ENCODE peak calls at places on chromosome 1, in four cellular contexts. U, F, P and D are unnamed samples.
A peak's percentile ranks its signal among the peaks of the same experiment; 100 is the strongest.

GRCh38 chr1:18546026-18546425 is 65.3 kb downstream of the KLHDC7A start:
- DNase-seq in U (no peak), F (no peak), P (no peak), D (no peak)

GRCh38 chr1:232486006-232486405 is 143.9 kb downstream of the SIPA1L2 start:
- DNase-seq in U (no peak), F (no peak), P (peak; percentile 30), D (no peak)

GRCh38 chr1:65593516-65593915 is 173.0 kb downstream of the LEPR start:
- DNase-seq in U (no peak), F (no peak), P (no peak), D (no peak)

GRCh38 chr1:61967750-61968149 is 225.5 kb downstream of the PATJ start:
- DNase-seq in U (no peak), F (no peak), P (no peak), D (no peak)

GRCh38 chr1:230518511-230518910 is 92.4 kb upstream of the PGBD5 start:
- DNase-seq in U (no peak), F (no peak), P (no peak), D (peak; percentile 38)

GRCh38 chr1:182684128-182684828 is at the start of gene RGS8:
- DNase-seq in U (no peak), F (no peak), P (no peak), D (no peak)

GRCh38 chr1:165928075-165928731 is 100.8 kb downstream of the UCK2 start:
- DNase-seq in U (no peak), F (no peak), P (no peak), D (peak; percentile 72)

GRCh38 chr1:11740258-11741192 is 4.6 kb downstream of the AGTRAP start:
- DNase-seq in U (no peak), F (no peak), P (no peak), D (no peak)

GRCh38 chr1:233114159-233114558 is 163.7 kb downstream of the NTPCR start:
- DNase-seq in U (no peak), F (no peak), P (no peak), D (peak; percentile 11)

GRCh38 chr1:199122532-199123311 is 483.9 kb downstream of the PTPRC start:
- DNase-seq in U (no peak), F (no peak), P (no peak), D (peak; percentile 40)

GRCh38 chr1:30183895-30184294 is 539.5 kb downstream of the MATN1 start:
- DNase-seq in U (no peak), F (no peak), P (no peak), D (no peak)

GRCh38 chr1:45348966-45349677 is 8.9 kb upstream of the MUTYH start:
- DNase-seq in U (no peak), F (no peak), P (peak; percentile 74), D (no peak)

GRCh38 chr1:24409535-24409934 is 4.0 kb downstream of the STPG1 start:
- DNase-seq in U (no peak), F (no peak), P (no peak), D (no peak)

GRCh38 chr1:28358701-28359100 is 10.8 kb upstream of the PHACTR4 start:
- DNase-seq in U (no peak), F (no peak), P (no peak), D (no peak)

GRCh38 chr1:223776075-223776814 is 63.9 kb downstream of the CAPN2 start:
- DNase-seq in U (no peak), F (no peak), P (no peak), D (peak; percentile 67)

DNA sequence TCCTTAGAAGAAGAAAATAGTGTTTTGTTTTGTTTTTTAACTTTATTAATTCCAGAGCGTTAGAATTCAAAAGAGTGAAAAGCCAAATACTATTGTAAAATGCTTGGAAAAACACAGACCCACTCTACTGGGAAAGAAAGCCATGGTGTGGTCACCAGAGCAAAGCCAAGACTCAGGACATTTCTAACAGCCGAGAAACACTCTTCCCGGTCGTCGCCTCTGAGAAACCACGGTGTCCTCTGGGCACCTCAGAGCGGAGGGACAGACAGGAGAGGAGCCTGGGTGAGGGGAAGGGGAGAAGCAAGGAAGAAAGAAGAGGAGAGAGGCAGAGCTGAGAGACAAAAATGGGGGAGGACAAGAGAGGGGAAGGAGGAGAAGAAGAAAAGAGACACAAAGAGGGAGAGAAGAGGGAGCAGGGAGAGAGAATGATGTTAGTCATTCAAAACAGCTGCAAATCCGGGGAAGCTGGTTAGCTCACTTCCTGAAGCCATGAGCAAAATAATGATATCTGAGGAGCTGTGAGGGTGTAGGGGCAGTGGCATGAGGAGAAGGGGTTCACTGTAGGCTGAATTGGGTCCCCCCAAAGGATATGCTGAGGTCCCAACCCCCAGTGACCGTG is 58.3 kb upstream of the DMRTB1 start:
- DNase-seq in U (peak; percentile 1), F (no peak), P (no peak), D (no peak)
- TF ChIP-seq CTCF in U (no peak), F (no peak), P (no peak), D (no peak)

DNA sequence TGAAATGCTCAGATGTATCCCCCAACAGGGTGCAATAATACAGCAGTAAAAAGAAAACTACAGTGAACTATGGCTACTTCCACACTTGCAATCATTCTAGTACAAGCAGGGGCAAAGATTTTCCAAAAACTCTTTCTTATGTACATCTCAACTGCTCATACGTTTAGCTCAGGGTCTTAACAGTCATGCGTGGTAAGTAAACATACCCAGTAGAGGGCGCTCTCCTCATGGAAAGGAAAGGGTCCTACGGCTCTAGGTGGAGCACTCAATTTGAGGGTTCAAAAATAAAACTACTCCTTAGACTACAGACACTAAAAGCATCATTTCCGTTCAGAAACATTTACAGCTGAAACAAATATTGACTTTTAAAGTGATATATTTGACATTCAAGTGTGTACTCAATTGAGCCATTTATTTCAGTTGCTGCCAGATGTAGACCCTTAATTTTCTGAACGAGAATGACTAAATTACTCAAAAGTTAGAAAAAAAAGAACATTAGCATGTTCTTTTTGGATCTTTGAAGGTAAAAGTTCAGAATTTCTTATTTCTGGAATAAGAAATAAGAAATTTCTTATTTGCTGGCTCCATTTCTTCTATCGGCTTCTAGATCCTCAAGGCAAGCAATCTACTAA is 143.4 kb downstream of the KCTD3 start:
- DNase-seq in U (no peak), F (no peak), P (no peak), D (peak; percentile 53)
- TF ChIP-seq CTCF in U (no peak), F (no peak), P (peak; percentile 14), D (peak; percentile 54)

DNA sequence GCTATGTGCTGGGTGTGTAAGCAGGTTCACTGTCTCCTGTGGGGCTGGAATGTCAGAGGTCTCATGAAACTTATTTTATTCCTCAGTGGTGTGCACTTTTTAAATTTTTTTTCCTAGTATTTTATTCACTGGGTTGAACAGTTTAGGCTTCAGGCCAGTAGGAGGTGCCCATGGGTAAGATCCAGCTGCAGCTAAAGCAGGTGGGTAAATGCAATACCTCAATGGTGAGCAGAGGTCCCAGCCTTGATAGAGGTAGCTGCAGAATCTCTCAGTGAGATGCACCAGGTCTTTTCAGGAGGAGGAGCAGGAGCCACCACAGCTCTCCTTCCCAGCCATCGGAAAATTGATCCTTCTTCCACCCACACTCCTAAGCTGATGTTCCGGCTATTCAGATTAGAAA is 12.6 kb upstream of the OR6N2 start:
- DNase-seq in U (no peak), F (no peak), P (no peak), D (no peak)
- TF ChIP-seq CTCF in U (no peak), F (no peak), P (no peak), D (no peak)

GRCh38 chr1:37670133-37670532 is 22.2 kb upstream of the CDCA8 start:
- DNase-seq in U (no peak), F (no peak), P (no peak), D (no peak)

GRCh38 chr1:37666241-37666867 is 26.0 kb upstream of the CDCA8 start:
- DNase-seq in U (no peak), F (no peak), P (no peak), D (no peak)

GRCh38 chr1:37663426-37664000 is 28.8 kb upstream of the CDCA8 start:
- DNase-seq in U (no peak), F (no peak), P (no peak), D (no peak)

GRCh38 chr1:37671261-37671660 is 21.1 kb upstream of the CDCA8 start:
- DNase-seq in U (no peak), F (no peak), P (no peak), D (no peak)

GRCh38 chr1:37667023-37667769 is 25.1 kb upstream of the CDCA8 start:
- DNase-seq in U (no peak), F (no peak), P (no peak), D (no peak)
- TF ChIP-seq CTCF in U (no peak), F (no peak), P (no peak), D (no peak)